ENCODE peak calls at places on chromosomes 11 and 22, in four cellular contexts. I is HCT116, L is keratinocyte, W is neuronal stem cell. C is an unnamed sample.

GRCh38 chr11:111303476-111303875 is 5.1 kb downstream of the POU2AF3 start:
- DNase-seq in I (no peak), L (no peak), W (no peak), C (peak)

GRCh38 chr11:96105197-96105895 is 181.4 kb upstream of the MTMR2 start:
- DNase-seq in I (no peak), L (no peak), W (no peak), C (no peak)

GRCh38 chr11:6611092-6612007 is 666 bp downstream of the TAF10 start:
- DNase-seq in I (no peak), L (no peak), W (no peak), C (peak)

GRCh38 chr22:29093980-29094379 is 21.1 kb downstream of the KREMEN1 start:
- DNase-seq in I (no peak), L (no peak), W (no peak), C (no peak)

GRCh38 chr11:8531982-8532381 is 62.0 kb downstream of the STK33 start:
- DNase-seq in I (no peak), L (no peak), W (no peak), C (no peak)

GRCh38 chr11:114134870-114135269 is 75.4 kb downstream of the ZBTB16 start:
- DNase-seq in I (no peak), L (no peak), W (no peak), C (no peak)

GRCh38 chr11:86418929-86419328 is 44.2 kb downstream of the CCDC81 start:
- DNase-seq in I (no peak), L (no peak), W (no peak), C (peak)

GRCh38 chr11:19698493-19699292 is 13.9 kb upstream of the NAV2 start:
- DNase-seq in I (no peak), L (no peak), W (no peak), C (no peak)

GRCh38 chr22:20782083-20782482 is 8.2 kb downstream of the SERPIND1 start:
- DNase-seq in I (no peak), L (no peak), W (no peak), C (no peak)

GRCh38 chr11:68584097-68584496 is 100.2 kb upstream of the GAL start:
- DNase-seq in I (no peak), L (no peak), W (peak), C (peak)

GRCh38 chr11:44327730-44328691 is 18.1 kb upstream of the ALX4 start:
- DNase-seq in I (no peak), L (no peak), W (no peak), C (peak)

GRCh38 chr11:14500181-14500651 is 605 bp upstream of the COPB1 start:
- DNase-seq in I (no peak), L (no peak), W (peak), C (peak)

GRCh38 chr11:94747136-94748110 is 20.7 kb upstream of the AMOTL1 start:
- DNase-seq in I (no peak), L (peak), W (no peak), C (no peak)

GRCh38 chr11:47330002-47330911 is 22.2 kb downstream of the MYBPC3 start:
- DNase-seq in I (no peak), L (no peak), W (no peak), C (no peak)

GRCh38 chr11:108945341-108945740 is 280.5 kb downstream of the DDX10 start:
- DNase-seq in I (no peak), L (no peak), W (no peak), C (no peak)

GRCh38 chr11:104623518-104623917 is 274.7 kb downstream of the CASP12 start:
- DNase-seq in I (no peak), L (no peak), W (no peak), C (no peak)

GRCh38 chr11:77590194-77590591 is 440 bp downstream of the AQP11 start:
- DNase-seq in I (no peak), L (no peak), W (peak), C (no peak)

GRCh38 chr22:23784215-23784732 is 2.5 kb upstream of the SMARCB1 start:
- DNase-seq in I (no peak), L (no peak), W (no peak), C (no peak)

GRCh38 chr11:58334708-58335107 is 24.2 kb downstream of the OR5B17 start:
- DNase-seq in I (peak), L (peak), W (no peak), C (no peak)

GRCh38 chr11:93000511-93001476 is 31.3 kb downstream of the MTNR1B start:
- DNase-seq in I (peak), L (peak), W (no peak), C (no peak)

GRCh38 chr11:122334546-122335375 is 218.7 kb upstream of the BLID start:
- DNase-seq in I (no peak), L (no peak), W (no peak), C (no peak)

GRCh38 chr11:11975201-11976092 is 33.0 kb downstream of the DKK3 start:
- DNase-seq in I (no peak), L (no peak), W (no peak), C (no peak)

GRCh38 chr11:7449196-7449840 is 36.0 kb upstream of the OLFML1 start:
- DNase-seq in I (no peak), L (no peak), W (no peak), C (no peak)

GRCh38 chr22:23033116-23033905 is 37.0 kb upstream of the GNAZ start:
- DNase-seq in I (no peak), L (no peak), W (no peak), C (peak)

GRCh38 chr22:25774575-25775026 is 32.6 kb downstream of the MYO18B start:
- DNase-seq in I (no peak), L (no peak), W (peak), C (peak)

GRCh38 chr11:29321293-29322132 is 695.3 kb downstream of the KCNA4 start:
- DNase-seq in I (peak), L (no peak), W (no peak), C (no peak)

GRCh38 chr11:27468209-27468608 is 4.4 kb downstream of the LGR4 start:
- DNase-seq in I (no peak), L (peak), W (no peak), C (no peak)

DNA sequence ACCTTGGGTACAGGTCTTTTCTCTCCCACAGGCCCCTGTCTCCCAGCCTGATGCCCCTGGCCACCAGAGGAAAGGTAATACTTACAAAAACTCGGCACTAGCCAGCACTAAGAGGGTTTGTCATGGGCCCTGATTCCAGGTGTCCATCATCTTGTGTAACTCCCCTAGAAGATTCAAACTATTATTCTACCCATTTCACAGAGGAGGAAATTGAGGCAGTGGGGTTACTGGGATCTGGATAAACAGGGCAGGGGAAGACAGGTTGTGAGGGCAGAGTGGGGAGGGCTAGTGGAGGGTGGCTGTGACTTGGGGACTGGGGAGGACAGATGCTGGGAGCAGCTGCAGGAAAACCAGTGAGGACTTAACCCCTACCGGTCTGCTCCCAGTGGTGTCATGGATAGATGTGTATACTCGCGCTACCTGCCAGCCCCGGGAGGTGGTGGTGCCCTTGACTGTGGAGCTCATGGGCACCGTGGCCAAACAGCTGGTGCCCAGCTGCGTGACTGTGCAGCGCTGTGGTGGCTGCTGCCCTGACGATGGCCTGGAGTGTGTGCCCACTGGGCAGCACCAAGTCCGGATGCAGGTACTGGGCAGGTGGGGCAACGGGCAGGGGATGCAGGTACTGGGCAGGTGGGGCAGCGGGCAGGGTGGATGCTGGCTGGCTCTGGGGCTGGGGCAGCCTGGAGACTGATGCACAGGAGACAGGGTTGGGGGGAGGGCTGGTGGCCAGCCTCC is 1.2 kb downstream of the VEGFB start:
- DNase-seq in I (no peak), L (no peak), W (no peak), C (no peak)
- H3K9ac ChIP-seq in I (peak), L (no peak), W (peak), C (peak)

DNA sequence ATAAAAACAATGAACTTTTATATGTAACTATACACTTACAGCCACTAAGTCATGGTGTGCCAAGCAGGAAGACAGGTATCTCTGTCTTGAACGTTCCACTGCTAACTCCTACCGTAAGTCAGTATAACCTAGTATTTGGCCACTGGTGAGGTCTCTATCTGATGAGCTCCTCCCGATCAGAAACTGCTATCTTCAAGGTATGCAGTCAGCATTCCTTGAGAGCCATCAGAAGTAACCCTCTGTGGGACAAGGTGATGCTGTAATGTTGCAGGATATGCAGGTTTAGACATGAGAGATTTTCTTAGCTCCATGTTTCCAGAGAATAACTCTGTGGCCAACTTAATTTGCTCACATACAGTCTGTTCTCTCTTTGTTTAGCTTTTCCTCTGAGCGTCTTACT is 397.9 kb upstream of the CCDC90B start:
- DNase-seq in I (no peak), L (no peak), W (no peak), C (no peak)
- H3K9ac ChIP-seq in I (no peak), L (no peak), W (no peak), C (no peak)

GRCh38 chr11:66466225-66467033 is at the start of gene PELI3:
- DNase-seq in I (peak), L (peak), W (peak), C (peak)

GRCh38 chr11:66465371-66466224 is 1.1 kb upstream of the PELI3 start:
- DNase-seq in I (no peak), L (no peak), W (no peak), C (peak)

GRCh38 chr11:66467756-66468155 is 1.1 kb downstream of the PELI3 start:
- DNase-seq in I (no peak), L (no peak), W (peak), C (no peak)

GRCh38 chr11:66468691-66469090 is 2.0 kb downstream of the PELI3 start:
- DNase-seq in I (no peak), L (no peak), W (no peak), C (no peak)

GRCh38 chr11:66467034-66467659 is 442 bp downstream of the PELI3 start:
- DNase-seq in I (no peak), L (no peak), W (peak), C (peak)
- H3K9ac ChIP-seq in I (peak), L (peak), W (peak), C (peak)

GRCh38 chr11:72098741-72099140 is 4.4 kb downstream of the LAMTOR1 start:
- DNase-seq in I (no peak), L (no peak), W (no peak), C (no peak)

GRCh38 chr11:72102162-72102561 is 935 bp downstream of the LAMTOR1 start:
- DNase-seq in I (no peak), L (no peak), W (no peak), C (no peak)

GRCh38 chr11:72102631-72102945 is 509 bp downstream of the LAMTOR1 start:
- DNase-seq in I (no peak), L (no peak), W (no peak), C (no peak)

GRCh38 chr11:72100009-72100408 is 3.1 kb downstream of the LAMTOR1 start:
- DNase-seq in I (no peak), L (no peak), W (no peak), C (no peak)

GRCh38 chr11:72100462-72100861 is 2.6 kb downstream of the LAMTOR1 start:
- DNase-seq in I (no peak), L (no peak), W (no peak), C (no peak)
- H3K9ac ChIP-seq in I (no peak), L (no peak), W (no peak), C (no peak)

GRCh38 chr11:134410766-134411165 is 1.3 kb downstream of the B3GAT1 start:
- DNase-seq in I (no peak), L (no peak), W (no peak), C (no peak)
- H3K9ac ChIP-seq in I (no peak), L (no peak), W (peak), C (no peak)

GRCh38 chr11:132126973-132127900 is 756.8 kb downstream of the NTM start:
- DNase-seq in I (no peak), L (no peak), W (peak), C (no peak)
- H3K9ac ChIP-seq in I (no peak), L (no peak), W (no peak), C (no peak)

GRCh38 chr11:65258988-65259387 is 2.8 kb upstream of the POLA2 start:
- DNase-seq in I (no peak), L (no peak), W (no peak), C (no peak)
- H3K9ac ChIP-seq in I (no peak), L (no peak), W (no peak), C (no peak)

DNA sequence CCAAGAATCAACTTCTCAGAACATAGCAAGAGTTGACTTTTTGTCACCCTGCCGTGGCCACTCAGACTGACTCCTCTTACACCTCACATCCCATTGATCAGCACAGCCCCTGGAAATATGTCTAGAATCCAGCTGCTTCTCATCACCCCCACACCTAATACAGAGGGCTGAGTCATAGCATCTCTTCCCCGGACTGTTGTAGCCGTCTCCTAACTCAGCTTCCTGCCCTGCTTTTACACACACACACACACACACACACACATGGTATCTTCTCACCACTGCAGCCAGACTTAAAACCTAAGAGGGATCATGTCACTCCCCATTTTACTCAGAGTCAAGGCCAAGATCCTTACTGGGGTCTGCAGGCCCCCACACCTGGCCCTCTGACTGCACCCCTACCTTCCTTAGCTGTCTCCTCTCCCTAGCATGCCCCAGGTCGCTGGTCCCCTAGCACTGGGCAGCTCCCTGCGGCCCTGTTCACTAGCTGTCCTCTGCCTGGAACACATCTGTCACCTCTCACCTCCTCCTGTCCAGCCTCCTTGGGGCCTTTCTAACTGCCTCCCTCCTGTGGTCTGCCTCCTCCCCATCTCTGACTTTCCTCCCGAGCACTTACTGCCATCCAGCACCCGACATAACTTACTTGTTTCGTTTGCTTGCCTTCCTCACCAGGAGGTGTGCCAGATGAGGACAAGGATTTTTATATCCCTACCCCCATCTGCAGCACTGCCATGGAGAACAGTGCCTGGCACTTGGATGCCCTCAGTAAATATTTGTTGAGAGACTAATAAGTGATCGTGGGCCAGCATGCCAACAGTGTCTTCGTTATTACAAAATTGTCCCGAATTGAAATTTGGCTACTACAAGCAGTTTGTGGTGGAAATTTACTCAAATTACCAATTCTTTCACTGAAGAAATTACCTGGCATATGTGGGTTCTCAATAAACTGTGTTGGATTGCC is 61.9 kb downstream of the BMAL1 start:
- DNase-seq in I (no peak), L (peak), W (no peak), C (no peak)
- H3K9ac ChIP-seq in I (peak), L (peak), W (no peak), C (no peak)

GRCh38 chr11:10625281-10625981 is 57.0 kb upstream of the LYVE1 start:
- DNase-seq in I (no peak), L (no peak), W (no peak), C (no peak)
- H3K9ac ChIP-seq in I (peak), L (no peak), W (no peak), C (no peak)